ENCODE peak calls at places on chromosomes 7 and 10, in eight cellular contexts. One of them, this sample, is unnamed. For H3K27me3, the result is how much of the 10 kb centered on the place peaks cover.

GRCh38 chr7:3138992-3139391 is 95.3 kb upstream of the CARD11 start:
- DNase-seq in lower lobe of right lung: no peak
- DNase-seq in WERI-Rb-1: no peak
- DNase-seq in aorta: no peak
- DNase-seq in uterus: no peak
- DNase-seq in tibial artery: no peak
- DNase-seq in CD8-positive, alpha-beta memory T cell: no peak
- DNase-seq in neuronal stem cell: no peak
- DNase-seq in this sample: no peak

GRCh38 chr10:839550-840205 is 91.8 kb downstream of the LARP4B start:
- DNase-seq in lower lobe of right lung: no peak
- DNase-seq in WERI-Rb-1: no peak
- DNase-seq in aorta: no peak
- DNase-seq in uterus: no peak
- DNase-seq in tibial artery: no peak
- DNase-seq in CD8-positive, alpha-beta memory T cell: no peak
- DNase-seq in neuronal stem cell: no peak
- DNase-seq in this sample: no peak

GRCh38 chr10:59578741-59579140 is 130.9 kb downstream of the SLC16A9 start:
- DNase-seq in lower lobe of right lung: no peak
- DNase-seq in WERI-Rb-1: no peak
- DNase-seq in aorta: no peak
- DNase-seq in uterus: no peak
- DNase-seq in tibial artery: no peak
- DNase-seq in CD8-positive, alpha-beta memory T cell: no peak
- DNase-seq in neuronal stem cell: no peak
- DNase-seq in this sample: no peak

GRCh38 chr7:141354251-141354650 is 197.0 kb upstream of the AGK start:
- DNase-seq in lower lobe of right lung: no peak
- DNase-seq in WERI-Rb-1: no peak
- DNase-seq in aorta: no peak
- DNase-seq in uterus: no peak
- DNase-seq in tibial artery: no peak
- DNase-seq in CD8-positive, alpha-beta memory T cell: no peak
- DNase-seq in neuronal stem cell: no peak
- DNase-seq in this sample: no peak

GRCh38 chr10:75788394-75789205 is 357.2 kb downstream of the LRMDA start:
- DNase-seq in lower lobe of right lung: no peak
- DNase-seq in WERI-Rb-1: no peak
- DNase-seq in aorta: no peak
- DNase-seq in uterus: no peak
- DNase-seq in tibial artery: no peak
- DNase-seq in CD8-positive, alpha-beta memory T cell: no peak
- DNase-seq in neuronal stem cell: no peak
- DNase-seq in this sample: no peak

GRCh38 chr10:77692782-77693181 is 55.2 kb upstream of the KCNMA1 start:
- DNase-seq in lower lobe of right lung: no peak
- DNase-seq in WERI-Rb-1: no peak
- DNase-seq in aorta: no peak
- DNase-seq in uterus: no peak
- DNase-seq in tibial artery: no peak
- DNase-seq in CD8-positive, alpha-beta memory T cell: no peak
- DNase-seq in neuronal stem cell: no peak
- DNase-seq in this sample: no peak

GRCh38 chr7:159034988-159035387 is 109.7 kb downstream of the VIPR2 start:
- DNase-seq in lower lobe of right lung: no peak
- DNase-seq in WERI-Rb-1: no peak
- DNase-seq in aorta: no peak
- DNase-seq in uterus: no peak
- DNase-seq in tibial artery: no peak
- DNase-seq in CD8-positive, alpha-beta memory T cell: no peak
- DNase-seq in neuronal stem cell: no peak
- DNase-seq in this sample: no peak

GRCh38 chr7:108048422-108048821 is 45.5 kb upstream of the LAMB1 start:
- DNase-seq in lower lobe of right lung: no peak
- DNase-seq in WERI-Rb-1: no peak
- DNase-seq in aorta: no peak
- DNase-seq in uterus: no peak
- DNase-seq in tibial artery: no peak
- DNase-seq in CD8-positive, alpha-beta memory T cell: no peak
- DNase-seq in neuronal stem cell: no peak
- DNase-seq in this sample: no peak

GRCh38 chr7:2217206-2217605 is 15.5 kb downstream of the MAD1L1 start:
- DNase-seq in lower lobe of right lung: no peak
- DNase-seq in WERI-Rb-1: no peak
- DNase-seq in aorta: no peak
- DNase-seq in uterus: no peak
- DNase-seq in tibial artery: no peak
- DNase-seq in CD8-positive, alpha-beta memory T cell: no peak
- DNase-seq in neuronal stem cell: no peak
- DNase-seq in this sample: no peak

GRCh38 chr7:128914566-128915151 is 4.2 kb upstream of the KCP start:
- DNase-seq in lower lobe of right lung: no peak
- DNase-seq in WERI-Rb-1: no peak
- DNase-seq in aorta: no peak
- DNase-seq in uterus: no peak
- DNase-seq in tibial artery: peak
- DNase-seq in CD8-positive, alpha-beta memory T cell: no peak
- DNase-seq in neuronal stem cell: no peak
- DNase-seq in this sample: no peak

GRCh38 chr7:134014935-134015334 is 112.2 kb upstream of the LRGUK start:
- DNase-seq in lower lobe of right lung: no peak
- DNase-seq in WERI-Rb-1: no peak
- DNase-seq in aorta: no peak
- DNase-seq in uterus: no peak
- DNase-seq in tibial artery: no peak
- DNase-seq in CD8-positive, alpha-beta memory T cell: no peak
- DNase-seq in neuronal stem cell: no peak
- DNase-seq in this sample: no peak

GRCh38 chr7:7861211-7861633 is 107.4 kb upstream of the GLCCI1 start:
- DNase-seq in lower lobe of right lung: no peak
- DNase-seq in WERI-Rb-1: no peak
- DNase-seq in aorta: no peak
- DNase-seq in uterus: no peak
- DNase-seq in tibial artery: no peak
- DNase-seq in CD8-positive, alpha-beta memory T cell: no peak
- DNase-seq in neuronal stem cell: no peak
- DNase-seq in this sample: peak

GRCh38 chr10:74924251-74924954 is 98.0 kb downstream of the KAT6B start:
- DNase-seq in lower lobe of right lung: no peak
- DNase-seq in WERI-Rb-1: no peak
- DNase-seq in aorta: no peak
- DNase-seq in uterus: no peak
- DNase-seq in tibial artery: no peak
- DNase-seq in CD8-positive, alpha-beta memory T cell: no peak
- DNase-seq in neuronal stem cell: no peak
- DNase-seq in this sample: peak

GRCh38 chr10:27746364-27747095 is 911 bp upstream of the MKX start:
- DNase-seq in lower lobe of right lung: no peak
- DNase-seq in WERI-Rb-1: no peak
- DNase-seq in aorta: no peak
- DNase-seq in uterus: no peak
- DNase-seq in tibial artery: no peak
- DNase-seq in CD8-positive, alpha-beta memory T cell: no peak
- DNase-seq in neuronal stem cell: no peak
- DNase-seq in this sample: no peak
- H3K27me3 ChIP-seq in lower lobe of right lung: half or more
- H3K27me3 ChIP-seq in WERI-Rb-1: half or more
- H3K27me3 ChIP-seq in aorta: under half
- H3K27me3 ChIP-seq in uterus: under half
- H3K27me3 ChIP-seq in tibial artery: under half
- H3K27me3 ChIP-seq in CD8-positive, alpha-beta memory T cell: half or more
- H3K27me3 ChIP-seq in neuronal stem cell: under half
- H3K27me3 ChIP-seq in this sample: under half

GRCh38 chr10:101073631-101074030 is 11.8 kb downstream of the KAZALD1 start:
- DNase-seq in lower lobe of right lung: no peak
- DNase-seq in WERI-Rb-1: no peak
- DNase-seq in aorta: no peak
- DNase-seq in uterus: no peak
- DNase-seq in tibial artery: no peak
- DNase-seq in CD8-positive, alpha-beta memory T cell: no peak
- DNase-seq in neuronal stem cell: no peak
- DNase-seq in this sample: no peak

GRCh38 chr10:101071885-101072433 is 10.2 kb downstream of the KAZALD1 start:
- DNase-seq in lower lobe of right lung: no peak
- DNase-seq in WERI-Rb-1: no peak
- DNase-seq in aorta: no peak
- DNase-seq in uterus: no peak
- DNase-seq in tibial artery: no peak
- DNase-seq in CD8-positive, alpha-beta memory T cell: no peak
- DNase-seq in neuronal stem cell: no peak
- DNase-seq in this sample: no peak

GRCh38 chr10:101070098-101070497 is 8.3 kb downstream of the KAZALD1 start:
- DNase-seq in lower lobe of right lung: no peak
- DNase-seq in WERI-Rb-1: no peak
- DNase-seq in aorta: no peak
- DNase-seq in uterus: no peak
- DNase-seq in tibial artery: no peak
- DNase-seq in CD8-positive, alpha-beta memory T cell: no peak
- DNase-seq in neuronal stem cell: no peak
- DNase-seq in this sample: no peak

GRCh38 chr10:101071266-101071884 is 9.6 kb downstream of the KAZALD1 start:
- DNase-seq in lower lobe of right lung: peak
- DNase-seq in WERI-Rb-1: no peak
- DNase-seq in aorta: no peak
- DNase-seq in uterus: no peak
- DNase-seq in tibial artery: no peak
- DNase-seq in CD8-positive, alpha-beta memory T cell: no peak
- DNase-seq in neuronal stem cell: no peak
- DNase-seq in this sample: no peak

DNA sequence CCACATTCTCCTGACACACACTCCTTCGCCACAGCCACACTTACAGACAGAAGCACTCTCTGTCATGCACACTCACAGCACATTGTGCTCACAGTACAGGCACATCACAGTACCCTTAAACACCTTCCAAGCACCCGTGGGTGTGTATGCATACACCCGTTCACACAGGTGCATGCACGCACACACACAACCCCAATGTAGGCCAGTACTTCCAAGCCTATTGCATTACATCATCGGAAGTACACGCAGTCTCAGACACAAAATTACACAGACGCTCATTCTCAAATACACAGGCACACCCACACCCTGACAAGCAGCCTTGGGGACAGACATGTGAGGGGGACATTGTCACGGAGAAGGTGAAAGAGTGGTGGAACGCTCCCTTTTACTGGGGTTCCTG is 11.1 kb downstream of the KAZALD1 start:
- DNase-seq in lower lobe of right lung: no peak
- DNase-seq in WERI-Rb-1: no peak
- DNase-seq in aorta: no peak
- DNase-seq in uterus: no peak
- DNase-seq in tibial artery: no peak
- DNase-seq in CD8-positive, alpha-beta memory T cell: no peak
- DNase-seq in neuronal stem cell: no peak
- DNase-seq in this sample: no peak
- H3K27me3 ChIP-seq in lower lobe of right lung: half or more
- H3K27me3 ChIP-seq in WERI-Rb-1: under half
- H3K27me3 ChIP-seq in aorta: under half
- H3K27me3 ChIP-seq in uterus: under half
- H3K27me3 ChIP-seq in tibial artery: half or more
- H3K27me3 ChIP-seq in CD8-positive, alpha-beta memory T cell: under half
- H3K27me3 ChIP-seq in neuronal stem cell: under half
- H3K27me3 ChIP-seq in this sample: under half

GRCh38 chr7:151017370-151017952 is 6.8 kb downstream of the ATG9B start:
- DNase-seq in lower lobe of right lung: no peak
- DNase-seq in WERI-Rb-1: peak
- DNase-seq in aorta: no peak
- DNase-seq in uterus: no peak
- DNase-seq in tibial artery: no peak
- DNase-seq in CD8-positive, alpha-beta memory T cell: no peak
- DNase-seq in neuronal stem cell: no peak
- DNase-seq in this sample: no peak
- H3K27me3 ChIP-seq in lower lobe of right lung: under half
- H3K27me3 ChIP-seq in WERI-Rb-1: under half
- H3K27me3 ChIP-seq in aorta: under half
- H3K27me3 ChIP-seq in uterus: under half
- H3K27me3 ChIP-seq in tibial artery: half or more
- H3K27me3 ChIP-seq in CD8-positive, alpha-beta memory T cell: under half
- H3K27me3 ChIP-seq in neuronal stem cell: under half
- H3K27me3 ChIP-seq in this sample: under half

DNA sequence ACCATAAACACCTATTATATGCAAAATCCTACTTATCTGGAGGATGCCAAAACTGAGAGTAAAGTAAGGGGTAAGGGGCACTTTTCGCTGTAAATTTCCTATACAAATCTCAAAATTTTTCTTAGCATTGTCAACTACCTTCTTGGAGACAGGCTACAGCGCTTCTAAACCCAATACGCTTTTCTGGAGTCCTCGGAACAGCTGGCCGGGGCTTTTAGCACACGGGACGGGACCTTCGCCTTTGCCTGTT is 10.4 kb downstream of the TWIST1 start:
- DNase-seq in lower lobe of right lung: no peak
- DNase-seq in WERI-Rb-1: no peak
- DNase-seq in aorta: no peak
- DNase-seq in uterus: no peak
- DNase-seq in tibial artery: no peak
- DNase-seq in CD8-positive, alpha-beta memory T cell: no peak
- DNase-seq in neuronal stem cell: no peak
- DNase-seq in this sample: no peak
- H3K27me3 ChIP-seq in lower lobe of right lung: half or more
- H3K27me3 ChIP-seq in WERI-Rb-1: under half
- H3K27me3 ChIP-seq in aorta: under half
- H3K27me3 ChIP-seq in uterus: under half
- H3K27me3 ChIP-seq in tibial artery: under half
- H3K27me3 ChIP-seq in CD8-positive, alpha-beta memory T cell: under half
- H3K27me3 ChIP-seq in neuronal stem cell: under half
- H3K27me3 ChIP-seq in this sample: under half

DNA sequence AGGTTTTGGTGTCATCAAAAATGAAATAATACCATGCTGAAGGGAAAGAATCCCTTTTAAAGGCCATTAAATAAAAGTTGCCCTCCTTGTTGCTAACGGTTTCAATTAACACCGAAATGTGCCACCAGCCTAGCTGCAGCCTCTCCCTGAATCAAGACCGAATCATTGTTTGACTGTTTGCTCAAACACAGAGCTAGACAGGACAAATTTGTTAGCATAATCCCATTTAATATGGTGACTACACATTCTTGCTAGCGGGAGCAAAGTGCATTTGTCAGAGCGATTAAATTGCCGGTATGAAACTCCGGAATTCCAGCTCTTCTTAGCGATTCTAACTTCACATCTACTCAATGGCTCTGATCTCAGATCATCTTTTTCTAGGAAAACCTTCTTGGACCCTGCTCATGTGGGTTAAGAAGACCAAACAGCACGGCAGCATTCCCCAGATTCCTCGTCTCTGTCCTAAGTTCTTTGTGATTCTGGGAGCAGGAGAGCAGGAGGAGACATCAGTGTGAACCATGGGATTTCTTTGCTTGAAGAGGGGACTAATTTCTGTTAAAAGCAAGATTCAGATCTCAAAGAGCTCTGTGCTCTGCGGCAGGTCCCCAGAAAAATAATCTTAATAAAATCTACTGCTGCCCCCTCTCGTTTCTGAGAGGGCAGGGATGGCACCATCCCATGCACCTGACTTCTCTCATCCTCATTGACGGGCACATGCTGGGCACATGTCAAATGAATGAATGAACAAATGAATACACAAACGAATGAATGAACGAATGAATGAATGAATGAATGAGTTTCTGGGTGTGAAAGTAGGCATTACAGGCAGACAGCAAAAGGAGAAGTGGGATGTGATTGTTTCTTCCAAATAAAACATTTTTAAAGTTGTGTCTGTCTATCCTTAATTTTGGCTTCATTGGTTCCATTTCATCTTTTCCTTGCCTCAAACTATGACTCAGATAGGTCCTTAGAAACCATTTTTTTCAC is 397.9 kb upstream of the PRKCQ start:
- DNase-seq in lower lobe of right lung: no peak
- DNase-seq in WERI-Rb-1: no peak
- DNase-seq in aorta: no peak
- DNase-seq in uterus: no peak
- DNase-seq in tibial artery: no peak
- DNase-seq in CD8-positive, alpha-beta memory T cell: no peak
- DNase-seq in neuronal stem cell: no peak
- DNase-seq in this sample: no peak
- H3K27me3 ChIP-seq in lower lobe of right lung: under half
- H3K27me3 ChIP-seq in WERI-Rb-1: under half
- H3K27me3 ChIP-seq in aorta: under half
- H3K27me3 ChIP-seq in uterus: under half
- H3K27me3 ChIP-seq in tibial artery: under half
- H3K27me3 ChIP-seq in CD8-positive, alpha-beta memory T cell: under half
- H3K27me3 ChIP-seq in neuronal stem cell: under half
- H3K27me3 ChIP-seq in this sample: under half